ENCODE peak calls at places on chromosomes 6 and 20, in seven cellular contexts. A is H7, X is head of caudate nucleus, Q is amniotic stem cell, K is HFFc6, O is HCT116, T is myocyte. P is an unnamed sample.

GRCh38 chr20:38302721-38303120 is 1.2 kb upstream of the BPI start:
- DNase-seq in Q (no peak), X (no peak), T (no peak), O (no peak), K (no peak), A (peak; percentile 74), P (no peak)

GRCh38 chr6:91781946-91782345 is 1195.1 kb upstream of the MAP3K7 start:
- DNase-seq in X (peak; percentile 60), A (no peak), K (no peak), Q (no peak), T (peak; percentile 91), O (no peak), P (no peak)

GRCh38 chr20:51169813-51170212 is 146.9 kb upstream of the KCNG1 start:
- DNase-seq in A (no peak), X (no peak), T (no peak), Q (no peak), O (no peak), K (no peak), P (no peak)

GRCh38 chr6:6486595-6486994 is 101.9 kb upstream of the LY86 start:
- DNase-seq in K (no peak), O (no peak), T (no peak), A (no peak), Q (no peak), X (no peak), P (no peak)

GRCh38 chr20:14986026-14986655 is 648.7 kb upstream of the FLRT3 start:
- DNase-seq in A (no peak), T (peak; percentile 18), O (no peak), Q (no peak), X (no peak), K (no peak), P (no peak)

GRCh38 chr6:29961966-29962365 is 19.6 kb downstream of the HLA-A start:
- DNase-seq in T (no peak), K (no peak), O (no peak), A (no peak), X (no peak), Q (no peak), P (no peak)

GRCh38 chr6:132819405-132820145 is 5.2 kb downstream of the RPS12 start:
- DNase-seq in K (no peak), O (no peak), Q (no peak), X (no peak), A (no peak), T (no peak), P (peak; percentile 29)

GRCh38 chr20:40654876-40655275 is 34.2 kb downstream of the MAFB start:
- DNase-seq in K (no peak), Q (no peak), X (no peak), A (no peak), T (no peak), O (no peak), P (no peak)

GRCh38 chr20:34949120-34949519 is 6.5 kb downstream of the GSS start:
- DNase-seq in K (no peak), X (no peak), T (no peak), Q (no peak), O (no peak), A (no peak), P (no peak)

GRCh38 chr6:168109171-168109570 is 30.2 kb upstream of the FRMD1 start:
- DNase-seq in A (no peak), T (no peak), O (no peak), K (no peak), Q (no peak), X (no peak), P (no peak)

GRCh38 chr20:34079818-34080217 is 32.2 kb downstream of the EIF2S2 start:
- DNase-seq in K (no peak), T (no peak), A (no peak), X (no peak), Q (no peak), O (no peak), P (no peak)

GRCh38 chr20:42123981-42124473 is 505.9 kb upstream of the CHD6 start:
- DNase-seq in T (no peak), K (no peak), Q (no peak), A (no peak), X (no peak), O (no peak), P (no peak)

GRCh38 chr6:41367700-41368099 is 32.3 kb downstream of the NCR2 start:
- DNase-seq in A (peak; percentile 85), X (peak; percentile 86), Q (peak; percentile 9), T (peak; percentile 57), K (peak; percentile 25), O (peak; percentile 60), P (peak; percentile 10)

GRCh38 chr20:24746351-24746685 is 202.8 kb upstream of the CST7 start:
- DNase-seq in X (no peak), A (peak; percentile 48), O (peak; percentile 48), Q (no peak), T (no peak), K (no peak), P (no peak)

GRCh38 chr6:143964667-143965066 is 43.4 kb downstream of the PLAGL1 start:
- DNase-seq in O (no peak), K (no peak), A (no peak), Q (no peak), X (no peak), T (no peak), P (no peak)

GRCh38 chr20:20024942-20025341 is 7.8 kb downstream of the NAA20 start:
- DNase-seq in A (no peak), X (no peak), T (no peak), K (peak; percentile 39), O (no peak), Q (peak; percentile 8), P (no peak)

GRCh38 chr20:37522258-37523011 is 1.4 kb downstream of the NNAT start:
- DNase-seq in Q (no peak), A (peak; percentile 83), X (peak; percentile 77), O (no peak), K (no peak), T (no peak), P (no peak)

GRCh38 chr6:138520463-138520862 is 21.2 kb upstream of the NHSL1 start:
- DNase-seq in Q (no peak), O (no peak), T (peak; percentile 30), X (no peak), A (no peak), K (peak; percentile 52), P (no peak)

GRCh38 chr6:90217621-90218496 is 78.8 kb downstream of the BACH2 start:
- DNase-seq in T (no peak), X (no peak), O (no peak), K (no peak), A (no peak), Q (no peak), P (no peak)

GRCh38 chr20:41183831-41184230 is 46.5 kb downstream of the PLCG1 start:
- DNase-seq in X (peak; percentile 35), K (no peak), O (no peak), Q (no peak), T (no peak), A (no peak), P (no peak)

GRCh38 chr6:43228951-43229802 is at the start of gene DNPH1:
- DNase-seq in Q (peak; percentile 37), T (peak; percentile 80), O (peak; percentile 48), K (peak; percentile 45), X (peak; percentile 91), A (peak; percentile 95), P (peak; percentile 32)